ENCODE peak calls at places on chromosomes 6 and 20, in seven cellular contexts. Q, W, M, U, N, J and P are unnamed samples.

GRCh38 chr20:2234788-2235187 is 61.0 kb upstream of the TGM3 start:
- DNase-seq in Q (no peak), N (peak; percentile 50), J (no peak), M (no peak), W (no peak), U (no peak), P (peak; percentile 77)

GRCh38 chr6:117448732-117449131 is 23.0 kb upstream of the ROS1 start:
- DNase-seq in U (no peak), Q (no peak), J (no peak), W (no peak), N (no peak), M (no peak), P (no peak)

GRCh38 chr20:12902992-12903391 is 105.8 kb upstream of the SPTLC3 start:
- DNase-seq in W (no peak), U (no peak), N (no peak), J (no peak), M (no peak), Q (no peak), P (no peak)

GRCh38 chr6:37522836-37523235 is 23.1 kb upstream of the CCDC167 start:
- DNase-seq in N (no peak), M (no peak), U (no peak), W (no peak), Q (no peak), J (no peak), P (no peak)

GRCh38 chr6:158500016-158500735 is 59.7 kb upstream of the TMEM181 start:
- DNase-seq in Q (no peak), W (no peak), J (no peak), N (no peak), U (no peak), M (no peak), P (no peak)

GRCh38 chr6:43951063-43951755 is 176.0 kb downstream of the MRPL14 start:
- DNase-seq in U (no peak), M (peak; percentile 10), J (peak; percentile 73), W (no peak), Q (peak; percentile 85), N (no peak), P (peak; percentile 86)

GRCh38 chr6:31128093-31128676 is 7.9 kb upstream of the CDSN start:
- DNase-seq in U (peak; percentile 47), M (no peak), N (no peak), W (peak; percentile 13), Q (peak; percentile 95), J (peak; percentile 48), P (peak; percentile 90)

GRCh38 chr6:71012871-71013456 is 56.1 kb upstream of the B3GAT2 start:
- DNase-seq in M (peak; percentile 42), N (peak; percentile 55), J (peak; percentile 57), W (peak; percentile 12), U (peak; percentile 39), Q (no peak), P (peak; percentile 82)

GRCh38 chr6:169073311-169073710 is 180.3 kb downstream of the THBS2 start:
- DNase-seq in W (no peak), Q (no peak), M (no peak), J (no peak), U (no peak), N (no peak), P (no peak)

GRCh38 chr20:43751167-43752050 is 24.6 kb upstream of the GTSF1L start:
- DNase-seq in U (no peak), W (peak; percentile 99), N (no peak), Q (no peak), M (no peak), J (no peak), P (no peak)

GRCh38 chr20:57810511-57811372 is 100.9 kb upstream of the PMEPA1 start:
- DNase-seq in M (no peak), U (no peak), Q (no peak), N (no peak), J (peak; percentile 32), W (no peak), P (peak; percentile 11)

GRCh38 chr6:117329926-117330325 is 64.6 kb downstream of the VGLL2 start:
- DNase-seq in W (no peak), U (no peak), N (no peak), Q (no peak), J (no peak), M (no peak), P (no peak)

GRCh38 chr6:131660195-131660594 is 23.1 kb downstream of the ENPP3 start:
- DNase-seq in Q (no peak), J (no peak), W (no peak), M (peak; percentile 45), U (peak; percentile 46), N (no peak), P (no peak)

GRCh38 chr6:150959071-150959637 is 93.7 kb downstream of the MTHFD1L start:
- DNase-seq in N (no peak), W (no peak), M (no peak), Q (no peak), U (peak; percentile 67), J (no peak), P (no peak)

GRCh38 chr20:4047614-4048013 is 32.3 kb upstream of the RNF24 start:
- DNase-seq in N (no peak), U (no peak), M (no peak), J (no peak), W (no peak), Q (no peak), P (no peak)

GRCh38 chr20:354298-354977 is 7.5 kb downstream of the NRSN2 start:
- DNase-seq in Q (peak; percentile 92), N (no peak), J (peak; percentile 87), M (peak; percentile 59), U (peak; percentile 76), W (no peak), P (peak; percentile 91)

GRCh38 chr20:35604444-35604750 is 11.2 kb upstream of the SPAG4 start:
- DNase-seq in U (peak; percentile 23), N (no peak), M (no peak), J (peak; percentile 70), W (no peak), Q (peak; percentile 86), P (peak; percentile 92)

GRCh38 chr6:113723182-113723581 is 134.0 kb upstream of the MARCKS start:
- DNase-seq in N (no peak), J (no peak), M (no peak), Q (no peak), U (peak; percentile 85), W (no peak), P (no peak)

GRCh38 chr6:33450434-33450833 is 3.9 kb upstream of the ZBTB9 start:
- DNase-seq in U (no peak), Q (no peak), J (no peak), M (no peak), N (no peak), W (no peak), P (no peak)

GRCh38 chr6:131951576-131952230 is 531 bp upstream of the CCN2 start:
- DNase-seq in Q (no peak), U (no peak), N (no peak), J (no peak), M (no peak), W (no peak), P (peak; percentile 52)

GRCh38 chr6:7725412-7725811 is 487 bp upstream of the BMP6 start:
- DNase-seq in J (no peak), U (no peak), N (no peak), Q (no peak), W (no peak), M (no peak), P (no peak)

GRCh38 chr6:7727150-7727950 is 1.5 kb downstream of the BMP6 start:
- DNase-seq in J (no peak), U (no peak), W (no peak), Q (peak; percentile 70), N (no peak), M (no peak), P (peak; percentile 55)

GRCh38 chr6:7727951-7728854 is 2.3 kb downstream of the BMP6 start:
- DNase-seq in Q (peak; percentile 77), M (no peak), J (no peak), N (no peak), W (no peak), U (no peak), P (peak; percentile 76)

GRCh38 chr6:7725849-7726415 is at the start of gene BMP6:
- DNase-seq in W (no peak), J (peak; percentile 67), M (peak; percentile 71), U (peak; percentile 95), N (peak; percentile 26), Q (peak; percentile 92), P (peak; percentile 99)

DNA sequence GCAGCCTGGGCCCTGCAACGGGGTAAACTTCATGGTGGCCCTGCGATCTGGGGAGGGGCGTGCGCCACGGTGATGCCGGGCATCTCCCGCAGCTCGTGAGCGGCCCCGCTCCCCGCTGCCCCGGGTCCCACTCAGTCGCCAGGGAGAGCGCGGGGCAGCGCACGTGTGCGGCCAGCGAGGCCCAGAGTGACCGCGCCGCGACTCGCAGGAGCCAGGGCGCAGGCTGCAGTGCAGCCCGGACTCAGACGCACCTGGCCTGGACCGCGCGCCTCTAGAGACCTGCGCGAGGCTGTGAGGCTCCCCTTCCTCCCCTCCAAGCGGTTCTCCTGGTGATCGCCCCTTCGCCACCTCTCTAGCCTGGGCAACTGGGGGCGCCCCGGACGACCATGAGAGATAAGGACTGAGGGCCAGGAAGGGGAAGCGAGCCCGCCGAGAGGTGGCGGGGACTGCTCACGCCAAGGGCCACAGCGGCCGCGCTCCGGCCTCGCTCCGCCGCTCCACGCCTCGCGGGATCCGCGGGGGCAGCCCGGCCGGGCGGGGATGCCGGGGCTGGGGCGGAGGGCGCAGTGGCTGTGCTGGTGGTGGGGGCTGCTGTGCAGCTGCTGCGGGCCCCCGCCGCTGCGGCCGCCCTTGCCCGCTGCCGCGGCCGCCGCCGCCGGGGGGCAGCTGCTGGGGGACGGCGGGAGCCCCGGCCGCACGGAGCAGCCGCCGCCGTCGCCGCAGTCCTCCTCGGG is 684 bp downstream of the BMP6 start:
- DNase-seq in Q (peak; percentile 79), W (no peak), M (no peak), N (no peak), U (no peak), J (no peak), P (peak; percentile 65)
- TF ChIP-seq EZH2 in Q (peak; percentile 89), W (no peak), M (no peak), N (no peak), U (no peak), J (no peak), P (peak; percentile 55)

DNA sequence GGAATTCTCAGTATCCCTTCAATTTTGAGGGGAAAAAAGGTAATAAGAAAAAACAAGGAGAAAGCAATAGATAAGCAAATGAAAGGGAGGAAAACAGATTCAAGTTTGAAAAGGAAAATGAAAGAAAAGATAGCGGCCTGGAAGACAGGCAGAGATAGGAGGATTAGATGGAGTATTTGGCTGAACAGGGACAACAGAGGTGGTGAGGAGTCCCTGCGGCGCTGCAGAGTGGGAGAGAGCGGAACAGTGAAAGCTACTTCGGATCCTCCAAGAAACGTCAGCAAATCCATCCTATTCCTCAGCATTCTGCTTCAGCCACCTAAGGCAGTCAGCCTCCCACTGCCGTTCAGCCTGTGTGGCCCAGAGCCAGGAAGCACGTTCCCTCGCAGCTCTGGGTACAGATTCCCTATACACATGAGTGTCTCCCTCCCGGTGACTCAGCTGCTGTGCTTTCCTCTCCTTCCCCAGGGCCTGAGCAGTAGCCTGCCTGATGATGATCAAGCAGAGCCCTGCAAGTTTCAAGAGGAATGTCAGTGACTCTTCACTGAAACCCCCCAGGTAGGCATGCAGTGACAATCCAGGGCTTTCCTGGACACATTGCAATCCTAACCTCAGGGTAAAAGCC is 43.4 kb upstream of the CDYL start:
- DNase-seq in W (no peak), N (no peak), Q (peak; percentile 64), M (peak; percentile 31), J (peak; percentile 24), U (peak; percentile 85), P (peak; percentile 55)
- TF ChIP-seq POLR2AphosphoS5 in W (no peak), N (no peak), Q (no peak), M (no peak), J (no peak), U (no peak), P (no peak)

GRCh38 chr6:56808871-56809359 is 146.0 kb upstream of the BEND6 start:
- DNase-seq in M (no peak), W (no peak), N (no peak), J (no peak), Q (no peak), U (no peak), P (peak; percentile 29)
- TF ChIP-seq EZH2 in M (no peak), W (no peak), N (no peak), J (no peak), Q (no peak), U (no peak), P (no peak)

GRCh38 chr20:49610701-49611538 is 43.0 kb upstream of the PTGIS start:
- DNase-seq in Q (peak; percentile 97), M (peak; percentile 72), J (peak; percentile 87), W (no peak), N (no peak), U (peak; percentile 54), P (peak; percentile 98)
- TF ChIP-seq POLR2AphosphoS5 in Q (no peak), M (no peak), J (no peak), W (no peak), N (no peak), U (peak; percentile 48), P (no peak)